ENCODE peak calls at places on chromosome X, in six cellular contexts. C, L, P, K, J and A are unnamed samples.

GRCh38 chrX:28491941-28492340 is 95.3 kb upstream of the IL1RAPL1 start:
- DNase-seq in J (no peak), P (no peak), K (no peak), L (no peak), C (no peak), A (no peak)

GRCh38 chrX:68761086-68761485 is 67.7 kb upstream of the EFNB1 start:
- DNase-seq in C (no peak), K (no peak), J (no peak), L (no peak), P (no peak), A (no peak)

GRCh38 chrX:130415201-130415600 is 13.4 kb downstream of the RBMX2 start:
- DNase-seq in J (no peak), L (no peak), P (no peak), K (no peak), C (no peak), A (no peak)

GRCh38 chrX:105973387-105973739 is 65.2 kb downstream of the SERPINA7 start:
- DNase-seq in J (no peak), K (no peak), C (no peak), L (no peak), P (no peak), A (no peak)

GRCh38 chrX:17499512-17499911 is 124.5 kb downstream of the NHS start:
- DNase-seq in C (no peak), K (no peak), L (no peak), P (no peak), J (no peak), A (no peak)

GRCh38 chrX:74492720-74493201 is 71.5 kb downstream of the SLC16A2 start:
- DNase-seq in L (no peak), P (peak; percentile 14), C (no peak), J (no peak), K (peak; percentile 10), A (peak; percentile 0)

GRCh38 chrX:40152706-40153334 is 55.1 kb upstream of the BCOR start:
- DNase-seq in K (peak; percentile 39), J (peak; percentile 55), P (no peak), L (peak; percentile 52), C (peak; percentile 61), A (no peak)

GRCh38 chrX:101410461-101410860 is 2.4 kb downstream of the HNRNPH2 start:
- DNase-seq in J (no peak), P (no peak), K (no peak), L (no peak), C (no peak), A (no peak)

GRCh38 chrX:115940888-115941332 is 229.6 kb upstream of the AGTR2 start:
- DNase-seq in C (peak; percentile 89), K (no peak), L (peak; percentile 90), P (peak; percentile 91), J (no peak), A (no peak)